ENCODE peak calls at places on chromosomes 7 and 10, in eight cellular contexts. W is PC-3, G is GM23248, M is MM.1S, V is HCT116, L is neural progenitor cell, U is SK-N-SH, N is GM23338. A is an unnamed sample.

GRCh38 chr10:19815478-19816419 is 483 bp upstream of the PLXDC2 start:
- DNase-seq in W (no peak), G (peak; percentile 37), M (peak; percentile 20), V (no peak), L (peak; percentile 93), U (peak; percentile 75), N (peak; percentile 91), A (no peak)

GRCh38 chr10:74418285-74418872 is 267.4 kb downstream of the ADK start:
- DNase-seq in W (no peak), G (no peak), M (no peak), V (no peak), L (peak; percentile 55), U (peak; percentile 45), N (peak; percentile 53), A (no peak)

GRCh38 chr10:3131098-3131497 is 41.5 kb downstream of the PITRM1 start:
- DNase-seq in W (peak; percentile 73), G (peak; percentile 30), M (no peak), V (no peak), L (no peak), U (no peak), N (no peak), A (no peak)

GRCh38 chr7:43481905-43482678 is 100.8 kb upstream of the STK17A start:
- DNase-seq in W (peak; percentile 59), G (peak; percentile 47), M (no peak), V (no peak), L (no peak), U (no peak), N (no peak), A (no peak)

GRCh38 chr10:76428541-76429330 is 997.3 kb downstream of the LRMDA start:
- DNase-seq in W (peak; percentile 87), G (peak; percentile 83), M (no peak), V (no peak), L (no peak), U (no peak), N (peak; percentile 18), A (no peak)

GRCh38 chr10:81914736-81915510 is 39.9 kb downstream of the NRG3 start:
- DNase-seq in W (no peak), G (no peak), M (no peak), V (no peak), L (no peak), U (no peak), N (no peak), A (no peak)

GRCh38 chr7:69457912-69458491 is 140.3 kb upstream of the AUTS2 start:
- DNase-seq in W (no peak), G (peak; percentile 46), M (no peak), V (no peak), L (peak; percentile 76), U (no peak), N (peak; percentile 74), A (no peak)

GRCh38 chr7:103811997-103812396 is 177.5 kb downstream of the RELN start:
- DNase-seq in W (peak; percentile 25), G (no peak), M (peak; percentile 36), V (no peak), L (no peak), U (no peak), N (peak; percentile 49), A (peak; percentile 4)

GRCh38 chr7:80095545-80095944 is 39.1 kb upstream of the GNAI1 start:
- DNase-seq in W (peak; percentile 45), G (peak; percentile 59), M (peak; percentile 42), V (no peak), L (no peak), U (peak; percentile 21), N (peak; percentile 23), A (no peak)

GRCh38 chr10:82815680-82816079 is 940.7 kb downstream of the NRG3 start:
- DNase-seq in W (no peak), G (no peak), M (no peak), V (no peak), L (no peak), U (no peak), N (no peak), A (no peak)

GRCh38 chr7:108347616-108348015 is 108.6 kb downstream of the NRCAM start:
- DNase-seq in W (peak; percentile 49), G (peak; percentile 81), M (no peak), V (no peak), L (peak; percentile 89), U (no peak), N (peak; percentile 96), A (no peak)

GRCh38 chr7:26675143-26675887 is 189.1 kb downstream of the SKAP2 start:
- DNase-seq in W (peak; percentile 90), G (peak; percentile 72), M (no peak), V (no peak), L (no peak), U (no peak), N (no peak), A (no peak)

GRCh38 chr10:122707535-122707934 is 7.9 kb upstream of the C10orf120 start:
- DNase-seq in W (no peak), G (peak; percentile 8), M (no peak), V (no peak), L (no peak), U (no peak), N (no peak), A (no peak)

GRCh38 chr10:36096571-36096970 is 454.5 kb upstream of the FZD8 start:
- DNase-seq in W (peak; percentile 97), G (peak; percentile 65), M (no peak), V (no peak), L (no peak), U (no peak), N (no peak), A (no peak)

GRCh38 chr10:73117976-73118743 is 7.9 kb downstream of the NUDT13 start:
- DNase-seq in W (peak; percentile 99), G (peak; percentile 68), M (peak; percentile 90), V (peak; percentile 59), L (no peak), U (no peak), N (no peak), A (no peak)

GRCh38 chr7:24604640-24605039 is 31.4 kb downstream of the PALS2 start:
- DNase-seq in W (no peak), G (no peak), M (no peak), V (no peak), L (no peak), U (no peak), N (peak; percentile 87), A (no peak)

GRCh38 chr10:14487511-14487909 is 156.8 kb upstream of the FRMD4A start:
- DNase-seq in W (no peak), G (peak; percentile 15), M (no peak), V (no peak), L (no peak), U (no peak), N (no peak), A (no peak)

GRCh38 chr10:1412531-1413189 is 324.7 kb downstream of the ADARB2 start:
- DNase-seq in W (no peak), G (no peak), M (no peak), V (no peak), L (no peak), U (no peak), N (no peak), A (peak; percentile 63)

GRCh38 chr7:122261442-122261841 is 43.1 kb downstream of the FEZF1 start:
- DNase-seq in W (no peak), G (no peak), M (no peak), V (no peak), L (no peak), U (no peak), N (no peak), A (no peak)

GRCh38 chr7:78020131-78020873 is 221.7 kb downstream of the PHTF2 start:
- DNase-seq in W (peak; percentile 76), G (peak; percentile 92), M (peak; percentile 23), V (peak; percentile 45), L (peak; percentile 76), U (peak; percentile 83), N (peak; percentile 75), A (peak; percentile 58)

GRCh38 chr10:48456808-48457761 is 147.8 kb downstream of the ARHGAP22 start:
- DNase-seq in W (no peak), G (no peak), M (no peak), V (no peak), L (no peak), U (peak; percentile 41), N (no peak), A (no peak)

GRCh38 chr10:105759741-105760140 is 1118.7 kb downstream of the SORCS3 start:
- DNase-seq in W (no peak), G (no peak), M (no peak), V (no peak), L (peak; percentile 77), U (no peak), N (no peak), A (no peak)

GRCh38 chr10:105757302-105757701 is 1116.2 kb downstream of the SORCS3 start:
- DNase-seq in W (no peak), G (no peak), M (no peak), V (no peak), L (no peak), U (no peak), N (no peak), A (no peak)

GRCh38 chr10:105758209-105758998 is 1117.3 kb downstream of the SORCS3 start:
- DNase-seq in W (no peak), G (no peak), M (no peak), V (no peak), L (no peak), U (no peak), N (no peak), A (no peak)

GRCh38 chr10:105763611-105764010 is 1122.5 kb downstream of the SORCS3 start:
- DNase-seq in W (no peak), G (no peak), M (no peak), V (no peak), L (no peak), U (no peak), N (no peak), A (no peak)

DNA sequence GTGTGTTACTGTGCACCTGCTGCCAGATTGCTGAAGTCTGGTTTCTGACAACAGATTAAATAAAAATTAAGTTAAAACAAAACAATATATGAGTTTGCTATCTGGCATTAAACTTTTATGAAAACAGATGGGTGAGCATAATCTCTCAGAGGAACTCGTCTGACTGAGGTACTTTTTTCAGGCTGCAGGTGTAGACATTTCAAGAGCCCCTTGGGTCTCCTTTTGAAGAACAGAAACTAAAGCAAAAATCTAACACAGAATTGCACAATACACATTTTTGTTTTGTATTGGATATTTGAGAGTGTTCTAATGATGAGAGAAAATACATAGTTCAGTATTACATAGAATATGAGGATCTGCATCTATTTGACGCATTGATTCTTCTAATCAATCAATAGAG is 1120.8 kb downstream of the SORCS3 start:
- DNase-seq in W (no peak), G (no peak), M (no peak), V (no peak), L (no peak), U (no peak), N (no peak), A (no peak)
- H3K4me2 ChIP-seq in W (no peak overlapping the region), G (no peak overlapping the region), M (no peak overlapping the region), V (no peak overlapping the region), L (no peak overlapping the region), U (no peak overlapping the region), N (no peak overlapping the region), A (no peak overlapping the region)

GRCh38 chr10:69460576-69461242 is 9.4 kb downstream of the TSPAN15 start:
- DNase-seq in W (no peak), G (no peak), M (no peak), V (no peak), L (no peak), U (no peak), N (no peak), A (no peak)
- H3K79me2 ChIP-seq in W (peaks cover 94% of the 10 kb centered on the region), G (no peaks in the 10 kb centered on the region), M (no peaks in the 10 kb centered on the region), V (no peaks in the 10 kb centered on the region), L (no peaks in the 10 kb centered on the region), U (no peaks in the 10 kb centered on the region), N (no peaks in the 10 kb centered on the region), A (no peaks in the 10 kb centered on the region)

GRCh38 chr7:22116451-22117027 is 170.8 kb upstream of the CDCA7L start:
- DNase-seq in W (no peak), G (no peak), M (no peak), V (no peak), L (no peak), U (no peak), N (no peak), A (no peak)
- TF ChIP-seq EZH2phosphoT487 in W (no peak), G (no peak), M (no peak), V (no peak), L (no peak), U (no peak), N (no peak), A (no peak)

GRCh38 chr7:36151921-36152755 is 916 bp upstream of the EEPD1 start:
- DNase-seq in W (no peak), G (no peak), M (no peak), V (no peak), L (no peak), U (no peak), N (no peak), A (no peak)
- H3K4me2 ChIP-seq in W (peak overlapping the region; percentile 81), G (peak overlapping the region; percentile 57), M (peak overlapping the region; percentile 74), V (peak overlapping the region; percentile 97), L (peak overlapping the region; percentile 69), U (peak overlapping the region; percentile 54), N (peak overlapping the region; percentile 80), A (peak overlapping the region; percentile 98)